ENCODE peak calls at places on chromosome 15, in six cellular contexts. D is mesendoderm, A is H9, O is mesenchymal stem cell, R is neuronal stem cell, T is H1. G is an unnamed sample.

GRCh38 chr15:99732711-99733267 is 448 bp downstream of the LYSMD4 start:
- DNase-seq in O (peak; percentile 7), R (no peak), D (no peak), A (no peak), T (no peak), G (no peak)

GRCh38 chr15:41332788-41333527 is at the start of gene NUSAP1:
- DNase-seq in D (no peak), A (no peak), O (no peak), R (no peak), T (no peak), G (no peak)

GRCh38 chr15:79004336-79004735 is 59.5 kb upstream of the CTSH start:
- DNase-seq in A (peak; percentile 75), R (no peak), T (no peak), D (peak; percentile 94), O (peak; percentile 81), G (peak; percentile 87)

GRCh38 chr15:73375755-73376305 is 7.1 kb upstream of the HCN4 start:
- DNase-seq in R (no peak), D (peak; percentile 44), O (no peak), T (no peak), A (no peak), G (no peak)

GRCh38 chr15:49415638-49416037 is 7.4 kb upstream of the FGF7 start:
- DNase-seq in T (no peak), R (no peak), O (peak; percentile 92), D (no peak), A (no peak), G (peak; percentile 97)

GRCh38 chr15:60137711-60138396 is 133.7 kb downstream of the FOXB1 start:
- DNase-seq in T (no peak), D (no peak), O (peak; percentile 12), A (no peak), R (no peak), G (no peak)

GRCh38 chr15:70477750-70478250 is 285.6 kb downstream of the UACA start:
- DNase-seq in A (no peak), T (no peak), R (no peak), O (no peak), D (no peak), G (no peak)

GRCh38 chr15:26893351-26894065 is 26.6 kb downstream of the GABRA5 start:
- DNase-seq in T (no peak), A (no peak), R (no peak), D (no peak), O (no peak), G (no peak)

GRCh38 chr15:58758141-58758540 is 8.6 kb upstream of the ADAM10 start:
- DNase-seq in T (no peak), D (no peak), O (peak; percentile 31), R (no peak), A (no peak), G (peak; percentile 33)

GRCh38 chr15:39313467-39313866 is 267.4 kb upstream of the THBS1 start:
- DNase-seq in O (no peak), T (no peak), A (no peak), R (no peak), D (no peak), G (no peak)
- H2BK15ac ChIP-seq in O (no peak overlapping the region), T (no peak overlapping the region), A (no peak overlapping the region), R (no peak overlapping the region), D (no peak overlapping the region), G (peak overlapping the region; percentile 60)

GRCh38 chr15:51390932-51391432 is 49.5 kb downstream of the GLDN start:
- DNase-seq in D (peak; percentile 96), R (peak; percentile 23), O (no peak), A (peak; percentile 67), T (no peak), G (no peak)
- H2BK15ac ChIP-seq in D (no peak overlapping the region), R (peak overlapping the region; percentile 35), O (no peak overlapping the region), A (no peak overlapping the region), T (no peak overlapping the region), G (no peak overlapping the region)

DNA sequence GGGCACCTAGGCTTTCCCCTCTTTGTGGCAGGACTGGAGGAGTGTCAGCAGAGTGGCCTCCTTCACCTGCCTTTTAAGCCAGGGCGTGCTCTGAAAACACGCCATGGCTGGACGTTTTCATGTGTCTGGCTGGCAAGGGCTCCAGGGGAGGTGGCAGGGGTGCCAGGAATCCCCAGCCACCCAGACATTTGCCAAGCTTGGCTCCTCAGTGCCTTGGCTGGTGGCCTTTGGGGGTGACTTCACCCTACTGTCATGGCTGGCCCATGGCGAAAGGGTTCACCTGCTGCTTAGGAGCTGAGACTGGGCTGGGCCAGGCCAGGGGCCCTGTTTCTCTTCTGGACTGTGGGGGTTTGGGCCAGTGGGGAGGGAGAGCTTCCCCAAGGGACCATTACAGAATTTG is 17.6 kb downstream of the KLF13 start:
- DNase-seq in T (no peak), O (no peak), D (no peak), R (no peak), A (no peak), G (no peak)
- H2BK15ac ChIP-seq in T (no peak overlapping the region), O (no peak overlapping the region), D (no peak overlapping the region), R (no peak overlapping the region), A (no peak overlapping the region), G (no peak overlapping the region)

GRCh38 chr15:78000089-78000926 is 77.2 kb downstream of the TBC1D2B start:
- DNase-seq in A (peak; percentile 96), D (peak; percentile 89), T (peak; percentile 85), O (peak; percentile 66), R (peak; percentile 79), G (peak; percentile 39)

GRCh38 chr15:78001656-78002055 is 75.9 kb downstream of the TBC1D2B start:
- DNase-seq in D (no peak), R (no peak), A (no peak), T (no peak), O (no peak), G (no peak)

GRCh38 chr15:78000927-78001249 is 76.6 kb downstream of the TBC1D2B start:
- DNase-seq in D (no peak), O (no peak), T (no peak), R (no peak), A (no peak), G (no peak)

GRCh38 chr15:77999486-77999885 is 78.0 kb downstream of the TBC1D2B start:
- DNase-seq in O (no peak), D (no peak), A (no peak), R (no peak), T (no peak), G (no peak)

DNA sequence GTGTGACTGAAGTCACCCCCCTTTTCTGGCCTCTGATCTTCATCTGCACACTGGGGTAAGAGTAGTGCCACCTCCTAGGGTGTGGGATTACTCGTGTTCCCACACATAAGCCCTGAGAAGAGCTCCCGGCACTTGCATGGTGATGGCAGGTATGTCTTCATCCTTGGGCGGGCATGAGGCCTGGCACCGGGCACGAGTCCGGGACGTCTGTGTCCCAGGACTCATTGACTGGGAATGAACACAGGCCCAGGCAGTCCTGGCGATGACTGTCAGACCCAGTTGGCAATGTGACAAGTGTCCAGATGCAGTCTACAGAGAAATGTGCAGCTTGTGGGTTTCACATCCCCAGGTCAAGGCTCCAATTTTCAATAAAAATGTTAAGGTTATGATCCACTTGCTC is 78.9 kb downstream of the TBC1D2B start:
- DNase-seq in A (no peak), R (no peak), O (no peak), T (no peak), D (no peak), G (no peak)
- H2BK15ac ChIP-seq in A (no peak overlapping the region), R (no peak overlapping the region), O (no peak overlapping the region), T (no peak overlapping the region), D (no peak overlapping the region), G (no peak overlapping the region)

DNA sequence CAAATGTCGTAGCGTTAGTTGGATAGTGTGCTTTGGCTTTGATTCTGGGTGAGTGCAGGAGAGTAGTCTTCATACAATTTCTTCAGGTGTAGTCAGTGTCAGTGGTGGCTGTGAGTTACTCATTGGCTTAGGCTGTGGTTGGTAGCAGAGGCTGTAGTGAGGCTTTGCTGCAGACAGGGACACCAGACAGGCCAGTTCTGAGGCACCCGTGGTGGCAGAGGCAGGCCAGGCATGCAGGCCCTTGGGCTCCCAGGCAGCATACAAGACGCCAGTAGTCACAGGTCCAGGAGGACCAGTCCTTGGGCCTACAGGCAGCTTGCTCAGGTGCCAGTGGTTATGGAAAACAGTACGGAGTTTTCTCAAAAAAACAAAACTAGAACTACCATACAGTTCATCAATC is 61.3 kb downstream of the DMXL2 start:
- DNase-seq in D (peak; percentile 53), O (no peak), T (no peak), A (peak; percentile 61), R (no peak), G (no peak)
- H2BK15ac ChIP-seq in D (no peak overlapping the region), O (no peak overlapping the region), T (no peak overlapping the region), A (no peak overlapping the region), R (no peak overlapping the region), G (no peak overlapping the region)

DNA sequence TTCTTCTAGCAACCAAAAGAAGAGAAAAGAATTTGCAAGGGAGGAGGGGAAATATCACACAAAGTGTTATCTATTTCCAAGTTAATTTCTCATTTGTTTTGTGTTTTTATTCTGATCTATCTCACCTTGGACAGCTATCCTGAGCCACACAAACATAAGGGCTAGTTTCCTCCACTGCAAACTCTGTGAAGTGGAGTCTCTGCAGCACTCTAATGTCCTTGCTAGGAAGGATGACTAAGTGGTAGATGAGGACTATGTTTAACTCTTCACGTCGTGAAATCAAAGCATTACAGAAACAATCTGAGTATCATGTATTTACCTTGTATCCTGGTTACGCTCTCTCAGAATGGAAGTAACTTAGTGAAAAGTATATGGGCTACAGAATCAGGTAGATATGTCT is 33.9 kb upstream of the CHRM5 start:
- DNase-seq in R (no peak), A (no peak), O (no peak), D (no peak), T (no peak), G (peak; percentile 12)
- H2BK15ac ChIP-seq in R (no peak overlapping the region), A (no peak overlapping the region), O (no peak overlapping the region), D (no peak overlapping the region), T (no peak overlapping the region), G (no peak overlapping the region)

GRCh38 chr15:86903642-86904421 is 824.2 kb downstream of the AGBL1 start:
- DNase-seq in O (no peak), D (peak; percentile 45), A (no peak), R (no peak), T (no peak), G (no peak)
- H2BK15ac ChIP-seq in O (no peak overlapping the region), D (no peak overlapping the region), A (no peak overlapping the region), R (no peak overlapping the region), T (no peak overlapping the region), G (no peak overlapping the region)

DNA sequence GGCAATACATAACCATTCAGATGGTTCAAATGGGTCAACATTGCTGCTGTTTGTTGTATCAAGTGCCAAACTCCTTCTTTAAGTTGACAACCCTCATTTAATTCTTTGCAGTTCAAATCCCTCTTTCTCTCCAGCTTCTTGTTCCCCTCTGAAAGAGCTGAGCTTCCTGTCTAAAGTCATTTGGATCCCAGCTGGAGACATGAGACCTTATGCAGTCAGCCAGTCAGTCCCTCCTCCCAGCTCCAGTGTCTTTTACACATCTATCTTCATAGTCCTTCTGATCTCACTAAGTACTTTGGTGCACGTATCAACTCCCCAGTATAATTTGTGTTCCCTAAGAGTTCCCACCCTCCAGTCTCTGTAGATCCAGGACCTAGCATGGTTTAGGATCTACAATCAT is 103.0 kb upstream of the SEMA6D start:
- DNase-seq in A (no peak), R (no peak), D (peak; percentile 9), O (no peak), T (no peak), G (no peak)
- H2BK15ac ChIP-seq in A (no peak overlapping the region), R (no peak overlapping the region), D (no peak overlapping the region), O (no peak overlapping the region), T (no peak overlapping the region), G (no peak overlapping the region)

GRCh38 chr15:40104296-40104864 is 4.3 kb downstream of the BMF start:
- DNase-seq in O (no peak), T (no peak), A (no peak), R (no peak), D (no peak), G (no peak)
- H2BK15ac ChIP-seq in O (peak overlapping the region; percentile 29), T (peak overlapping the region; percentile 98), A (no peak overlapping the region), R (no peak overlapping the region), D (no peak overlapping the region), G (peak overlapping the region; percentile 89)

G was measured in IMR-90.